ENCODE peak calls at places on chromosomes 7 and 10, in seven cellular contexts. One of them, this sample, is unnamed.

GRCh38 chr10:124035928-124036558 is 57.4 kb downstream of the CHST15 start:
- DNase-seq in HCT116: no peak
- DNase-seq in naive thymus-derived CD4-positive, alpha-beta T cell: no peak
- DNase-seq in chondrocyte: peak
- DNase-seq in endothelial cell of umbilical vein: no peak
- DNase-seq in transverse colon: peak
- DNase-seq in caudate nucleus: no peak
- DNase-seq in this sample: no peak

GRCh38 chr7:37052673-37053072 is 328.4 kb upstream of the AOAH start:
- DNase-seq in HCT116: no peak
- DNase-seq in naive thymus-derived CD4-positive, alpha-beta T cell: peak
- DNase-seq in chondrocyte: no peak
- DNase-seq in endothelial cell of umbilical vein: peak
- DNase-seq in transverse colon: no peak
- DNase-seq in caudate nucleus: no peak
- DNase-seq in this sample: peak

GRCh38 chr10:132146271-132146671 is 40.5 kb upstream of the DPYSL4 start:
- DNase-seq in HCT116: no peak
- DNase-seq in naive thymus-derived CD4-positive, alpha-beta T cell: no peak
- DNase-seq in chondrocyte: peak
- DNase-seq in endothelial cell of umbilical vein: no peak
- DNase-seq in transverse colon: no peak
- DNase-seq in caudate nucleus: no peak
- DNase-seq in this sample: no peak

GRCh38 chr10:18572959-18573561 is 78.3 kb downstream of the NSUN6 start:
- DNase-seq in HCT116: no peak
- DNase-seq in naive thymus-derived CD4-positive, alpha-beta T cell: no peak
- DNase-seq in chondrocyte: no peak
- DNase-seq in endothelial cell of umbilical vein: no peak
- DNase-seq in transverse colon: no peak
- DNase-seq in caudate nucleus: no peak
- DNase-seq in this sample: no peak

GRCh38 chr10:84352251-84352842 is 24.0 kb downstream of the CCSER2 start:
- DNase-seq in HCT116: peak
- DNase-seq in naive thymus-derived CD4-positive, alpha-beta T cell: peak
- DNase-seq in chondrocyte: no peak
- DNase-seq in endothelial cell of umbilical vein: peak
- DNase-seq in transverse colon: peak
- DNase-seq in caudate nucleus: no peak
- DNase-seq in this sample: peak

GRCh38 chr10:93071674-93072224 is 1.9 kb upstream of the CYP26A1 start:
- DNase-seq in HCT116: no peak
- DNase-seq in naive thymus-derived CD4-positive, alpha-beta T cell: no peak
- DNase-seq in chondrocyte: no peak
- DNase-seq in endothelial cell of umbilical vein: no peak
- DNase-seq in transverse colon: peak
- DNase-seq in caudate nucleus: no peak
- DNase-seq in this sample: peak

GRCh38 chr10:43671659-43672555 is 23.2 kb upstream of the ZNF32 start:
- DNase-seq in HCT116: peak
- DNase-seq in naive thymus-derived CD4-positive, alpha-beta T cell: peak
- DNase-seq in chondrocyte: no peak
- DNase-seq in endothelial cell of umbilical vein: peak
- DNase-seq in transverse colon: peak
- DNase-seq in caudate nucleus: no peak
- DNase-seq in this sample: peak

GRCh38 chr10:71010730-71011129 is 122.4 kb upstream of the PCBD1 start:
- DNase-seq in HCT116: no peak
- DNase-seq in naive thymus-derived CD4-positive, alpha-beta T cell: no peak
- DNase-seq in chondrocyte: no peak
- DNase-seq in endothelial cell of umbilical vein: no peak
- DNase-seq in transverse colon: no peak
- DNase-seq in caudate nucleus: no peak
- DNase-seq in this sample: no peak

GRCh38 chr10:90718185-90718584 is 139.7 kb downstream of the HTR7 start:
- DNase-seq in HCT116: no peak
- DNase-seq in naive thymus-derived CD4-positive, alpha-beta T cell: no peak
- DNase-seq in chondrocyte: no peak
- DNase-seq in endothelial cell of umbilical vein: no peak
- DNase-seq in transverse colon: no peak
- DNase-seq in caudate nucleus: no peak
- DNase-seq in this sample: no peak

GRCh38 chr7:106812027-106812643 is 52.9 kb upstream of the PIK3CG start:
- DNase-seq in HCT116: no peak
- DNase-seq in naive thymus-derived CD4-positive, alpha-beta T cell: no peak
- DNase-seq in chondrocyte: no peak
- DNase-seq in endothelial cell of umbilical vein: no peak
- DNase-seq in transverse colon: no peak
- DNase-seq in caudate nucleus: no peak
- DNase-seq in this sample: no peak